ENCODE peak calls at places on chromosomes 11 and 22, in nine cellular contexts. W is lung microvascular endothelial cell; J is PC-9; E is stimulated activated naive B cell treated with anti-CD40 and anti-IgM and Interleukin-4, amounts not matched to agents 10 μg/mL and 1 μg/mL and 100 μg/mL, for 72 hours; A is right cardiac atrium; F is NCI-H146; K is effector memory CD4-positive, alpha-beta T cell; T is SW480; Y is GM23248. L is an unnamed sample.
A peak's percentile ranks its signal among the peaks of the same experiment; 100 is the strongest.

GRCh38 chr11:67053896-67054850 is 2.5 kb upstream of the RHOD start:
- DNase-seq in W (peak; percentile 49), J (peak; percentile 77), E (peak; percentile 28), A (no peak), F (peak; percentile 57), K (no peak), T (peak; percentile 59), Y (peak; percentile 76), L (no peak)

GRCh38 chr11:126417463-126417862 is 62.0 kb downstream of the ST3GAL4 start:
- DNase-seq in W (no peak), J (no peak), E (no peak), A (no peak), F (no peak), K (no peak), T (no peak), Y (no peak), L (no peak)

GRCh38 chr11:5691963-5692358 is 2.4 kb downstream of the TRIM22 start:
- DNase-seq in W (no peak), J (no peak), E (no peak), A (no peak), F (no peak), K (no peak), T (no peak), Y (no peak), L (no peak)

GRCh38 chr11:16456366-16456765 is 100.0 kb upstream of the SOX6 start:
- DNase-seq in W (no peak), J (no peak), E (no peak), A (no peak), F (no peak), K (no peak), T (no peak), Y (no peak), L (no peak)

GRCh38 chr11:120185678-120186407 is 25.0 kb upstream of the OAF start:
- DNase-seq in W (no peak), J (no peak), E (no peak), A (no peak), F (no peak), K (no peak), T (no peak), Y (no peak), L (no peak)

GRCh38 chr11:57131080-57131790 is 50.5 kb upstream of the LRRC55 start:
- DNase-seq in W (peak; percentile 41), J (peak; percentile 16), E (no peak), A (peak; percentile 27), F (peak; percentile 22), K (no peak), T (peak; percentile 55), Y (peak; percentile 55), L (no peak)

GRCh38 chr11:45885274-45885920 is at the start of gene MAPK8IP1:
- DNase-seq in W (peak; percentile 30), J (peak; percentile 60), E (no peak), A (peak; percentile 58), F (peak; percentile 87), K (peak; percentile 41), T (peak; percentile 61), Y (peak; percentile 64), L (peak; percentile 60)

GRCh38 chr22:43474161-43475101 is 62.6 kb downstream of the MPPED1 start:
- DNase-seq in W (no peak), J (no peak), E (no peak), A (no peak), F (no peak), K (no peak), T (peak; percentile 12), Y (no peak), L (no peak)

GRCh38 chr22:44431256-44431655 is 66.8 kb downstream of the RTL6 start:
- DNase-seq in W (no peak), J (no peak), E (no peak), A (no peak), F (no peak), K (no peak), T (no peak), Y (no peak), L (no peak)

GRCh38 chr22:47351836-47352579 is 589.6 kb downstream of the TBC1D22A start:
- DNase-seq in W (no peak), J (no peak), E (no peak), A (no peak), F (no peak), K (no peak), T (no peak), Y (no peak), L (no peak)

GRCh38 chr11:8006349-8006977 is 19.3 kb downstream of the EIF3F start:
- DNase-seq in W (peak; percentile 63), J (peak; percentile 53), E (peak; percentile 6), A (peak; percentile 31), F (peak; percentile 58), K (peak; percentile 17), T (peak; percentile 62), Y (peak; percentile 84), L (peak; percentile 34)

GRCh38 chr22:21866821-21867527 is 471 bp downstream of the MAPK1 start:
- DNase-seq in W (no peak), J (peak; percentile 2), E (peak; percentile 8), A (peak; percentile 31), F (peak; percentile 56), K (no peak), T (peak; percentile 33), Y (peak; percentile 69), L (no peak)

GRCh38 chr11:113446112-113446511 is 29.1 kb downstream of the DRD2 start:
- DNase-seq in W (no peak), J (no peak), E (no peak), A (no peak), F (no peak), K (no peak), T (no peak), Y (peak; percentile 42), L (no peak)

GRCh38 chr11:46202149-46202548 is 75.3 kb upstream of the CREB3L1 start:
- DNase-seq in W (no peak), J (no peak), E (no peak), A (no peak), F (peak; percentile 68), K (no peak), T (no peak), Y (no peak), L (no peak)

GRCh38 chr11:47507016-47507631 is 45.8 kb downstream of the CELF1 start:
- DNase-seq in W (no peak), J (no peak), E (no peak), A (no peak), F (no peak), K (no peak), T (no peak), Y (peak; percentile 54), L (no peak)

GRCh38 chr11:65356394-65356972 is 1.9 kb downstream of the TIGD3 start:
- DNase-seq in W (no peak), J (no peak), E (no peak), A (no peak), F (no peak), K (no peak), T (no peak), Y (no peak), L (no peak)

GRCh38 chr11:57527056-57527631 is 3.4 kb downstream of the TIMM10 start:
- DNase-seq in W (peak; percentile 64), J (peak; percentile 75), E (peak; percentile 22), A (peak; percentile 65), F (peak; percentile 63), K (peak; percentile 37), T (peak; percentile 75), Y (peak; percentile 66), L (peak; percentile 76)

GRCh38 chr11:45182902-45183301 is 36.5 kb downstream of the PRDM11 start:
- DNase-seq in W (peak; percentile 59), J (peak; percentile 16), E (no peak), A (no peak), F (peak; percentile 2), K (no peak), T (peak; percentile 36), Y (peak; percentile 63), L (no peak)

GRCh38 chr11:12538889-12539421 is 135.3 kb upstream of the TEAD1 start:
- DNase-seq in W (no peak), J (no peak), E (no peak), A (no peak), F (no peak), K (no peak), T (no peak), Y (no peak), L (no peak)

GRCh38 chr22:31193092-31193491 is 19.0 kb upstream of the LIMK2 start:
- DNase-seq in W (no peak), J (no peak), E (no peak), A (no peak), F (no peak), K (no peak), T (no peak), Y (peak; percentile 38), L (no peak)

GRCh38 chr11:133545199-133545709 is 13.0 kb upstream of the OPCML start:
- DNase-seq in W (no peak), J (no peak), E (no peak), A (no peak), F (no peak), K (no peak), T (no peak), Y (no peak), L (no peak)

GRCh38 chr11:36763187-36763586 is 165.2 kb upstream of the RAG2 start:
- DNase-seq in W (no peak), J (no peak), E (no peak), A (no peak), F (no peak), K (no peak), T (no peak), Y (no peak), L (no peak)

GRCh38 chr11:41133023-41133422 is 326.4 kb downstream of the LRRC4C start:
- DNase-seq in W (no peak), J (no peak), E (no peak), A (no peak), F (no peak), K (no peak), T (no peak), Y (no peak), L (no peak)

GRCh38 chr11:45155058-45155551 is 8.7 kb downstream of the PRDM11 start:
- DNase-seq in W (no peak), J (no peak), E (no peak), A (peak; percentile 74), F (no peak), K (no peak), T (no peak), Y (peak; percentile 27), L (no peak)

GRCh38 chr11:118933486-118933885 is 7.8 kb upstream of the BCL9L start:
- DNase-seq in W (no peak), J (no peak), E (no peak), A (no peak), F (no peak), K (no peak), T (no peak), Y (peak; percentile 37), L (no peak)

GRCh38 chr11:8339592-8340022 is 75.9 kb upstream of the LMO1 start:
- DNase-seq in W (no peak), J (no peak), E (no peak), A (no peak), F (peak; percentile 95), K (no peak), T (no peak), Y (no peak), L (no peak)

GRCh38 chr22:29524440-29525191 is 28.9 kb downstream of the THOC5 start:
- DNase-seq in W (peak; percentile 44), J (peak; percentile 8), E (peak; percentile 50), A (peak; percentile 22), F (peak; percentile 0), K (no peak), T (peak; percentile 17), Y (peak; percentile 47), L (no peak)

GRCh38 chr11:55624531-55624930 is 10.4 kb upstream of the OR4P4 start:
- DNase-seq in W (no peak), J (no peak), E (no peak), A (no peak), F (no peak), K (no peak), T (no peak), Y (no peak), L (no peak)

GRCh38 chr11:6055569-6055968 is 25.0 kb upstream of the OR56A1 start:
- DNase-seq in W (no peak), J (no peak), E (no peak), A (no peak), F (no peak), K (no peak), T (no peak), Y (no peak), L (no peak)

GRCh38 chr22:49102367-49102766 is 725.3 kb downstream of the BRD1 start:
- DNase-seq in W (no peak), J (no peak), E (no peak), A (no peak), F (no peak), K (no peak), T (no peak), Y (no peak), L (no peak)

GRCh38 chr22:39735776-39736175 is 157.8 kb downstream of the ENTHD1 start:
- DNase-seq in W (no peak), J (no peak), E (no peak), A (no peak), F (no peak), K (no peak), T (no peak), Y (no peak), L (no peak)

L was measured in T-helper 9 cell.